ENCODE peak calls at places on chromosomes 4 and X, in four cellular contexts. D is NCI-H524; V is stromal cell of bone marrow; H is CD8-positive, alpha-beta memory T cell. Y is an unnamed sample.

GRCh38 chr4:119097282-119097900 is 38.2 kb upstream of the MYOZ2 start:
- DNase-seq in H (no peak), D (no peak), V (no peak), Y (no peak)

GRCh38 chrX:85017721-85018120 is 14.0 kb downstream of the APOOL start:
- DNase-seq in V (no peak), D (no peak), H (no peak), Y (no peak)

GRCh38 chrX:124212622-124213021 is 119.8 kb upstream of the TEX13D start:
- DNase-seq in V (no peak), H (no peak), D (no peak), Y (no peak)

GRCh38 chr4:176052744-176053143 is 12.9 kb upstream of the WDR17 start:
- DNase-seq in H (no peak), D (no peak), V (no peak), Y (no peak)

GRCh38 chrX:71867680-71868079 is 43.0 kb upstream of the NHSL2 start:
- DNase-seq in D (no peak), H (no peak), V (no peak), Y (no peak)

GRCh38 chr4:83535520-83535944 is 376 bp upstream of the GPAT3 start:
- DNase-seq in D (peak), H (peak), V (no peak), Y (peak)

GRCh38 chr4:705278-706082 is at the start of gene PCGF3:
- DNase-seq in V (peak), H (peak), D (peak), Y (peak)

GRCh38 chr4:162952232-162952631 is 214.5 kb downstream of the NAF1 start:
- DNase-seq in D (no peak), H (no peak), V (no peak), Y (no peak)

GRCh38 chrX:99795495-99795894 is 614.6 kb downstream of the PCDH19 start:
- DNase-seq in H (no peak), D (no peak), V (peak), Y (no peak)

GRCh38 chr4:4216261-4216660 is 10.5 kb downstream of the OTOP1 start:
- DNase-seq in V (no peak), D (no peak), H (no peak), Y (no peak)

Y was measured in AG09319.